ENCODE peak calls at places on chromosomes 16 and 17, in six cellular contexts. J, C, R, N, Q and V are unnamed samples.

GRCh38 chr16:6374816-6375215 is 957.8 kb upstream of the RBFOX1 start:
- DNase-seq in J (no peak), C (no peak), R (no peak), N (no peak), Q (no peak), V (no peak)

GRCh38 chr17:27576429-27577123 is 54.4 kb upstream of the LGALS9 start:
- DNase-seq in J (no peak), C (no peak), R (peak; percentile 47), N (no peak), Q (no peak), V (no peak)

GRCh38 chr16:84712138-84712671 is 12.4 kb downstream of the USP10 start:
- DNase-seq in J (no peak), C (no peak), R (peak; percentile 43), N (no peak), Q (no peak), V (no peak)

GRCh38 chr17:8057691-8058114 is 18.8 kb downstream of the ALOX15B start:
- DNase-seq in J (no peak), C (peak; percentile 77), R (peak; percentile 90), N (peak; percentile 50), Q (peak; percentile 83), V (no peak)

GRCh38 chr16:74991593-74992403 is 6.9 kb upstream of the WDR59 start:
- DNase-seq in J (no peak), C (no peak), R (no peak), N (peak; percentile 32), Q (no peak), V (no peak)

GRCh38 chr17:38560503-38561318 is 45.0 kb downstream of the SRCIN1 start:
- DNase-seq in J (no peak), C (peak; percentile 11), R (peak; percentile 88), N (no peak), Q (no peak), V (no peak)

GRCh38 chr17:77594416-77595209 is 363.9 kb upstream of the TNRC6C start:
- DNase-seq in J (no peak), C (no peak), R (peak; percentile 37), N (no peak), Q (no peak), V (no peak)

GRCh38 chr17:410674-411401 is 58.2 kb upstream of the RPH3AL start:
- DNase-seq in J (no peak), C (no peak), R (no peak), N (peak; percentile 16), Q (no peak), V (no peak)

GRCh38 chr17:17685775-17686291 is 4.6 kb downstream of the RAI1 start:
- DNase-seq in J (no peak), C (peak; percentile 79), R (peak; percentile 81), N (no peak), Q (peak; percentile 60), V (no peak)

GRCh38 chr16:51150894-51151320 is at the start of gene SALL1:
- DNase-seq in J (no peak), C (no peak), R (peak; percentile 69), N (no peak), Q (no peak), V (no peak)

GRCh38 chr16:35631261-35631945 is 2172.0 kb downstream of the TP53TG3F start:
- DNase-seq in J (no peak), C (no peak), R (no peak), N (no peak), Q (no peak), V (no peak)

GRCh38 chr17:45848868-45849535 is 4.3 kb downstream of the SPPL2C start:
- DNase-seq in J (no peak), C (no peak), R (no peak), N (no peak), Q (no peak), V (no peak)

GRCh38 chr16:80666378-80667257 is 125.8 kb downstream of the DYNLRB2 start:
- DNase-seq in J (no peak), C (no peak), R (peak; percentile 88), N (no peak), Q (no peak), V (no peak)

GRCh38 chr16:57262841-57263584 is 18.0 kb downstream of the ARL2BP start:
- DNase-seq in J (no peak), C (no peak), R (no peak), N (no peak), Q (no peak), V (no peak)

GRCh38 chr16:68227850-68228553 is 7.9 kb downstream of the ESRP2 start:
- DNase-seq in J (no peak), C (no peak), R (peak; percentile 18), N (peak; percentile 83), Q (no peak), V (no peak)
- TF ChIP-seq CTCF in J (no peak), C (no peak), R (no peak), N (no peak), Q (peak; percentile 6), V (no peak)

GRCh38 chr17:35740997-35741931 is 9.8 kb downstream of the RASL10B start:
- DNase-seq in J (no peak), C (no peak), R (peak; percentile 86), N (no peak), Q (no peak), V (no peak)
- TF ChIP-seq CTCF in J (no peak), C (peak; percentile 17), R (peak; percentile 57), N (no peak), Q (no peak), V (no peak)

DNA sequence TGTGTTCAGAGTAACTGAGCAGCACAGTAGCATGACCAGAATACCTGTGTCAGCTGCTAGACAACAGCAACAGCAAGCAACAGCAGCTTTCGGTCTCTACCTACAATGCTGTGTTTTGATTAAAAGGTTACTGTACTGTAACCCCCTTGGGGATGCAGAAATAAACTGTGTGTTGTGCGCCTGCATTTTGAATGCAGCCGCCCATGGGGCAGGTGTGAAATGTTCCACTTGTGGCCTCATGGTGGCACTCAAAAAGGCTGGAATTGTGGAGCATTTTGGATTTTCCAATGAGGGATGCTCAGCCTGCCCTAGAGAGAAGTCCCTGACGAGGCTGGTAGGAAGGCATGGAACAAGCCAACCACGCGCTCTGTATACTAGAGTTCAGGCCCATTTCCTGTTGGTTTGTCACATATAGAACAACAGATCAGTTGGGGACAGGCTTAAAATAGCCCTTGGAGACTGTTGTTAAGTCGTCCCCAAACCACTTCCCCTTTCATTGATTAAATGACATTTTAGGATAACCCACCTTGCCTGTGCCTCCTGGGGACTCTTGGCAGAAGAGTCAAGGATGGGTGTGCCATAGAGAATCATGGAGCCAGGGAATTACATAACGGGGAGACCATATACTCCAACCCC is 27.1 kb downstream of the SCPEP1 start:
- DNase-seq in J (no peak), C (no peak), R (peak; percentile 67), N (peak; percentile 28), Q (no peak), V (no peak)
- TF ChIP-seq CTCF in J (no peak), C (peak; percentile 18), R (peak; percentile 66), N (peak; percentile 14), Q (peak; percentile 65), V (no peak)

DNA sequence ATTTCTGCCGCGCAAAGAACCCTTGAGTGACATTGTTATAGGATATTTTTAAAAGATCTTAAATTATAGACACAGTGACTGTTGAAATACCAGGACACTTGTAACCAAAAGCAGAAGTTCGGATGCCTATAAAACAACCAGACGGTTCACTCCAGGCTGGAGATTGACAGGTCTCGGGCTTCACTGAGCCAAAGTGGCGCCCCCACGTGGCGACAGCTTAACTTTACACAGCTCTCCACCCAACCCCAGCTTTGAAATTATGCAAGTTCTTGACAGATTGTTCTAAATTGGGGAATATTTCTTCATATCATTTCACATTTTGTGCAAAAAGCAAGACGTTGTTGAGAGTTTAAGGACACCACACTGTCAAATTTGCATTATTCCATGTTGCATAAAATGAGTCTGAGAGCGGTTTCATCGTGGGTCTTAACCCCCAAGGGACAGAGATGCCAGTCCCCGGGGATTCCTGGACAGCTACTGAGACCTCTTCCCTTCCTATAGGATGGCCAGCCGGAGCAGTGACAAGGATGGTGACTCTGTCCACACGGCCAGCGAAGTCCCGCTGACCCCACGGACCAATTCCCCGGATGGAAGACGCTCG is 11.9 kb downstream of the SYT17 start:
- DNase-seq in J (no peak), C (peak; percentile 37), R (peak; percentile 84), N (peak; percentile 61), Q (peak; percentile 31), V (no peak)
- TF ChIP-seq CTCF in J (peak; percentile 70), C (peak; percentile 77), R (peak; percentile 95), N (peak; percentile 50), Q (peak; percentile 91), V (no peak)

DNA sequence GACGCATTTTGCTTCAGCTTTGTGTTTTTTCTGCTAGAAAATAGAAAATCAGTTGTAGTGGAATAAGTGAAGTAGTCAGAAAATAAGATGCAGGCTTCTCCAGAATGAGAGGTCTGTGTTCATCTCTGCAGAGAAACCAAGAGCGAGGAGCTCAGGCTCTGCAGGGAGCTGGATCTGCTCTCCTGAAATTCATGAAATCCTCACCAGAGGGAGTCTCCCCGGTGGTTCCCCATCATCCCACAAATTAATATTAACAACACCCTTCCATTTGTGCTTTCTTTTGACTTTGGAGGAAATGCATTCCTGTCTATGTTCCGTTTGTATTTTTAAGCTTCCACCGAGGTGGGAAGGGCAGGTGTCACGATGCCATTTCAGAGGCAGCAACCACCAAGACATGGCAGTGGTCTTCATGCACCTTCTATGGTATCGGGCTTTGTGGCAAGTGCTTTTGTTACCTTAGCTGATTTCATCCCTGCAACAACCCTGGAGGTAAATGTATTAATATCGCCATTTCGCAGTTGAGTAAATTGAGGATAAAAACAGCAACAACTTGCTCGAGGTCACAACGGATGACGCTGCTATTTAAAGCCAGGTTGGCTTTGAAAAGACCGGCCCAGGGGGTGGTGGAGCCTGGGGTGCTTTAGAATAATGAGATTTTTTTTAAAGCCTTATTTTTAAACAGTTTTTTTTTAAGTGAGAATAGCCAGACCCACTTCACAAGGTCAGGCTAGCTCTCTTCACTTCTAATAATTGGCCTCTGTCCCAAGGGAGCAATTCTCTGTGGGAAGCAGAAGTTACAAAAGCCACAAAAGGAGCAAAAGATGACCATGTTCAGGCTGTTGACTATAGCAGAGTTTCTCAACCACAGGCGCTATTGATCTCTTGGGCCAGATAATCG is 367.6 kb upstream of the ERCC4 start:
- DNase-seq in J (no peak), C (no peak), R (no peak), N (no peak), Q (no peak), V (no peak)
- TF ChIP-seq CTCF in J (no peak), C (no peak), R (peak; percentile 71), N (no peak), Q (no peak), V (no peak)

GRCh38 chr16:11915644-11916523 is at the start of gene GSPT1:
- DNase-seq in J (peak; percentile 97), C (peak; percentile 99), R (peak; percentile 100), N (peak; percentile 99), Q (peak; percentile 97), V (peak; percentile 98)
- TF ChIP-seq CTCF in J (peak; percentile 40), C (no peak), R (no peak), N (no peak), Q (no peak), V (no peak)

GRCh38 chr16:72937360-72937759 is 110.6 kb downstream of the ZFHX3 start:
- DNase-seq in J (no peak), C (no peak), R (peak; percentile 40), N (no peak), Q (no peak), V (no peak)
- TF ChIP-seq CTCF in J (no peak), C (peak; percentile 3), R (peak; percentile 41), N (no peak), Q (no peak), V (no peak)